ENCODE peak calls at places on chromosomes 12 and 14, in four cellular contexts. O is naive thymus-derived CD4-positive, alpha-beta T cell; L is Panc1; B is GM23338. C is an unnamed sample. For H3K27me3 and H3K4me1, the result is how much of the 10 kb centered on the place peaks cover.

GRCh38 chr12:131057722-131058515 is 104.2 kb downstream of the ADGRD1 start:
- DNase-seq in B (no peak), L (no peak), O (no peak), C (no peak)

GRCh38 chr12:14785568-14785967 is 17.7 kb downstream of the WBP11 start:
- DNase-seq in O (no peak), L (no peak), B (no peak), C (no peak)

GRCh38 chr12:130254476-130255276 is 83.0 kb upstream of the PIWIL1 start:
- DNase-seq in O (no peak), L (no peak), B (no peak), C (no peak)

GRCh38 chr14:74593241-74593985 is 18.6 kb downstream of the LTBP2 start:
- DNase-seq in O (no peak), B (no peak), L (no peak), C (no peak)

GRCh38 chr14:90781344-90781761 is 34.9 kb downstream of the TTC7B start:
- DNase-seq in L (no peak), O (no peak), B (no peak), C (no peak)

GRCh38 chr14:74437654-74438053 is 11.6 kb upstream of the SYNDIG1L start:
- DNase-seq in O (no peak), L (no peak), B (peak), C (no peak)

GRCh38 chr12:88574278-88574677 is 6.0 kb downstream of the KITLG start:
- DNase-seq in O (no peak), B (no peak), L (no peak), C (no peak)

GRCh38 chr12:107352347-107353081 is 259.2 kb upstream of the CRY1 start:
- DNase-seq in L (no peak), B (no peak), O (no peak), C (no peak)

GRCh38 chr12:84183576-84183975 is 729.0 kb downstream of the SLC6A15 start:
- DNase-seq in O (no peak), L (no peak), B (no peak), C (no peak)

GRCh38 chr14:64388533-64389243 is 535 bp downstream of the MTHFD1 start:
- DNase-seq in B (peak), L (no peak), O (no peak), C (no peak)

GRCh38 chr12:75889214-75889613 is 142.4 kb downstream of the PHLDA1 start:
- DNase-seq in B (peak), O (no peak), L (no peak), C (no peak)

GRCh38 chr12:49244161-49244560 is 20.7 kb upstream of the TUBA1C start:
- DNase-seq in O (no peak), L (no peak), B (no peak), C (no peak)

GRCh38 chr12:28340261-28340660 is 150.0 kb downstream of the CCDC91 start:
- DNase-seq in B (no peak), L (no peak), O (no peak), C (no peak)

GRCh38 chr12:113381237-113381636 is 22.4 kb downstream of the SDS start:
- DNase-seq in O (no peak), L (no peak), B (no peak), C (no peak)

GRCh38 chr12:54208591-54208990 is 19.8 kb upstream of the SMUG1 start:
- DNase-seq in B (no peak), O (no peak), L (no peak), C (no peak)

GRCh38 chr12:46473634-46474201 is 101.1 kb upstream of the SLC38A2 start:
- DNase-seq in O (no peak), B (no peak), L (no peak), C (peak)

GRCh38 chr12:93115198-93115601 is 186.1 kb upstream of the EEA1 start:
- DNase-seq in B (no peak), L (no peak), O (no peak), C (no peak)

GRCh38 chr12:29043069-29043468 is 106.0 kb upstream of the FAR2 start:
- DNase-seq in L (peak), B (no peak), O (no peak), C (no peak)

GRCh38 chr12:26188132-26188531 is 7.2 kb upstream of the SSPN start:
- DNase-seq in L (no peak), B (no peak), O (no peak), C (no peak)

GRCh38 chr12:49031573-49032161 is 13.1 kb upstream of the PRKAG1 start:
- DNase-seq in B (no peak), L (no peak), O (no peak), C (no peak)

GRCh38 chr12:116968986-116969385 is 58.2 kb downstream of the FBXW8 start:
- DNase-seq in O (no peak), L (no peak), B (peak), C (no peak)

GRCh38 chr14:58428011-58428807 is 690 bp downstream of the KIAA0586 start:
- DNase-seq in O (no peak), L (peak), B (peak), C (no peak)

GRCh38 chr12:4120316-4120920 is 153.1 kb upstream of the CCND2 start:
- DNase-seq in B (no peak), O (no peak), L (no peak), C (no peak)

GRCh38 chr12:4117386-4118016 is 156.1 kb upstream of the CCND2 start:
- DNase-seq in L (no peak), B (no peak), O (no peak), C (no peak)

GRCh38 chr12:4119157-4119761 is 154.3 kb upstream of the CCND2 start:
- DNase-seq in L (no peak), O (no peak), B (no peak), C (no peak)

GRCh38 chr12:4118017-4118510 is 155.5 kb upstream of the CCND2 start:
- DNase-seq in B (no peak), O (peak), L (no peak), C (no peak)

DNA sequence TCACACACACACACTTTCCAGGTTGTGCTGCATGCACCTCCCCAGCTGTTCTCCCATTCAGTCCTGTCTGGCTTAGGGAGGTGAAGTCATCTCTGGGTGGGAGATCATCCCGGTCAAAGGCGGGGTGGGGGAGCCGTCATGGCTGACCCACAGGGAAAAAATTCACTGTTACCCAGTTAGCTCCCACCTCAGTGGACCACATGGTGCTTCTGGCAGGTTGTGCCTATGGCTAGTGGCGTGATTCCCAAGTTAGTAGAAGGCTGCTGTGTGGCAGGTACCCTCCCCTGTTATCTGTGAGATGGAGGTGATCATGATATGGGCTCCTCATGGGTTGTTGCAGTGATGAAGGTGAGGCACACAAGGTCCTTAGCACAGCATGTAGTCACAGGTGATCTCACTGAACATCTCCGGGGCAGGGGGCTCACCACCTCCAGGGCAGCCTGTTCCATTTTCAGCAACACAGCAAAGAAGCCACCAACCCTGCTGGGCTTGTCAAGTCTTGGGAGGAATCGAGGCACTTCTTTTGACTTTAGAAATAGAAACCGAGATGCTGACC is 154.9 kb upstream of the CCND2 start:
- DNase-seq in O (no peak), L (no peak), B (no peak), C (peak)
- H3K27ac ChIP-seq in O (no peak), L (no peak), B (no peak), C (no peak)

DNA sequence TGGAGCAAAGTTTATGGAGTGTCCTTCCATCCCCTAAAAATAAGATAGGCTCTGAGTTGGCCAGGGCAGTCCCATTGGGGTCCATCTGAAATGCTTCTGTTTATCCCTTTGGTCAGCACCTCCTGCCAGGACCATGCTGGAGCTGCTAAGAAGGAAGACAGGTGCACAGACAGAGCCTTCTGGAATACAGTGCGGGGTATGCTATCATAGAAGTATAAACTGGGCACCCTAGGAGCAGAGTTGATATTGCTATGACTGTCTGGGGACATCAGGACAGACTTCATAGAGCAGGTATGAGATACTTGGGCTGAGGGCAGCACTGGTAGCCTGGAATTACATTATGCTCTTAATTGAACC is 170.4 kb upstream of the HIF1A start:
- DNase-seq in L (no peak), B (no peak), O (no peak), C (peak)
- H3K27me3 ChIP-seq in L (under half), B (under half), O (under half), C (under half)

GRCh38 chr14:24309538-24310386 is at the start of gene LTB4R2:
- DNase-seq in L (no peak), O (no peak), B (no peak), C (no peak)
- H3K4me1 ChIP-seq in L (under half), O (half or more), B (under half), C (under half)

GRCh38 chr14:61569308-61569707 is 126.0 kb upstream of the HIF1A start:
- DNase-seq in L (no peak), O (no peak), B (no peak), C (no peak)
- H3K27ac ChIP-seq in L (no peak), O (peak), B (no peak), C (no peak)

GRCh38 chr14:94522115-94522724 is 13.0 kb upstream of the SERPINA12 start:
- DNase-seq in L (no peak), O (no peak), B (no peak), C (no peak)
- H3K27me3 ChIP-seq in L (under half), O (under half), B (under half), C (under half)

GRCh38 chr14:99595034-99595433 is 9.0 kb downstream of the CCDC85C start:
- DNase-seq in O (no peak), B (no peak), L (no peak), C (no peak)
- H3K4me1 ChIP-seq in O (under half), B (under half), L (half or more), C (under half)

GRCh38 chr12:20429876-20430275 is 61.5 kb downstream of the PDE3A start:
- DNase-seq in B (no peak), O (no peak), L (no peak), C (no peak)

GRCh38 chr12:20423557-20423956 is 55.2 kb downstream of the PDE3A start:
- DNase-seq in B (peak), L (no peak), O (no peak), C (no peak)

GRCh38 chr12:20432290-20432689 is 64.0 kb downstream of the PDE3A start:
- DNase-seq in O (no peak), B (no peak), L (no peak), C (no peak)

GRCh38 chr12:20426191-20426590 is 57.9 kb downstream of the PDE3A start:
- DNase-seq in B (no peak), O (no peak), L (no peak), C (peak)

GRCh38 chr12:20426956-20427355 is 58.6 kb downstream of the PDE3A start:
- DNase-seq in O (no peak), L (no peak), B (no peak), C (no peak)
- H3K27ac ChIP-seq in O (no peak), L (no peak), B (no peak), C (peak)

GRCh38 chr14:102966681-102967505 is 44.4 kb downstream of the AMN start:
- DNase-seq in B (no peak), L (no peak), O (no peak), C (no peak)
- H3K27me3 ChIP-seq in B (under half), L (under half), O (under half), C (under half)

DNA sequence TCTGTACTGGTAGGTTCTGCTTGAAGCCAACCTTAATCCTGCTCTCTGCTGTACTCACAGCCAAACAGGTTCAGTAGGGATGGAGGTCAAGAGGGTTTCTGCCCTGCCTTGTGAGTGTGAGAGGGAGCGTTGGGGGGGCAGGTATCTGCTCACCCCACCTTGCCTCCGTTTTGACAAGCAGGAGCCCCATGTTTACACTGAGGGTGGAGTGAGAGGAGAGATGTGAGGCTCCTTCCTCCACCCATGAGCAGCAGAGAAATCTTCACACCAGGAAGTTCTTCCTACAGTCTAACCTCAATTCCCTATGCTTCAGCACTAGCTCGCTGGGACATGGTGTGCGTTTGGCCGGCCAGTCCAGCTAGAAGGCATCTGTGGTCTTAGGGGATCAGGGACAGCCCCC is 4.2 kb downstream of the KRT80 start:
- DNase-seq in B (no peak), O (no peak), L (no peak), C (no peak)
- H3K4me1 ChIP-seq in B (under half), O (under half), L (half or more), C (under half)